ENCODE peak calls at places on chromosomes 16 and 17, in five cellular contexts. B is body of pancreas, H is GM12878, D is esophagus squamous epithelium, L is A549. V is an unnamed sample.
A peak's percentile ranks its signal among the peaks of the same experiment; 100 is the strongest.

GRCh38 chr16:14458576-14458975 is 171.5 kb downstream of the PARN start:
- DNase-seq in L (no peak), B (no peak), D (no peak), H (no peak), V (no peak)

GRCh38 chr17:46940692-46941404 is 17.9 kb downstream of the GOSR2 start:
- DNase-seq in B (peak; percentile 84), H (no peak), D (peak; percentile 17), L (peak; percentile 97), V (peak; percentile 87)

GRCh38 chr17:63601439-63602371 is 1.0 kb downstream of the TACO1 start:
- DNase-seq in B (peak; percentile 9), H (no peak), D (no peak), L (no peak), V (no peak)

GRCh38 chr17:43309505-43310329 is 75.9 kb upstream of the RNU2-1 start:
- DNase-seq in H (no peak), L (no peak), B (no peak), D (no peak), V (no peak)

GRCh38 chr16:49951568-49952195 is 73.3 kb upstream of the CNEP1R1 start:
- DNase-seq in H (no peak), D (no peak), B (no peak), L (no peak), V (no peak)

GRCh38 chr17:15501788-15502187 is 34.4 kb upstream of the CDRT4 start:
- DNase-seq in D (no peak), H (no peak), B (no peak), L (no peak), V (no peak)

GRCh38 chr17:8121531-8122390 is 2.1 kb downstream of the HES7 start:
- DNase-seq in L (peak; percentile 78), B (no peak), H (no peak), D (no peak), V (peak; percentile 59)

GRCh38 chr17:75864448-75864871 is 9.3 kb upstream of the WBP2 start:
- DNase-seq in L (no peak), B (peak; percentile 59), H (peak; percentile 77), D (no peak), V (peak; percentile 77)

GRCh38 chr17:17853811-17854527 is 17.2 kb upstream of the SREBF1 start:
- DNase-seq in B (no peak), L (no peak), H (no peak), D (no peak), V (no peak)

GRCh38 chr16:78437352-78437968 is 338.0 kb downstream of the WWOX start:
- DNase-seq in D (no peak), L (peak; percentile 38), B (peak; percentile 12), H (no peak), V (peak; percentile 43)

GRCh38 chr17:68792042-68792685 is 163.0 kb downstream of the ABCA8 start:
- DNase-seq in D (no peak), H (no peak), B (no peak), L (no peak), V (no peak)

GRCh38 chr16:50394215-50394802 is 25.5 kb upstream of the BRD7 start:
- DNase-seq in H (no peak), B (no peak), D (no peak), L (no peak), V (no peak)

GRCh38 chr17:19332371-19333131 is 30.0 kb downstream of the B9D1 start:
- DNase-seq in H (no peak), B (no peak), D (no peak), L (no peak), V (no peak)

DNA sequence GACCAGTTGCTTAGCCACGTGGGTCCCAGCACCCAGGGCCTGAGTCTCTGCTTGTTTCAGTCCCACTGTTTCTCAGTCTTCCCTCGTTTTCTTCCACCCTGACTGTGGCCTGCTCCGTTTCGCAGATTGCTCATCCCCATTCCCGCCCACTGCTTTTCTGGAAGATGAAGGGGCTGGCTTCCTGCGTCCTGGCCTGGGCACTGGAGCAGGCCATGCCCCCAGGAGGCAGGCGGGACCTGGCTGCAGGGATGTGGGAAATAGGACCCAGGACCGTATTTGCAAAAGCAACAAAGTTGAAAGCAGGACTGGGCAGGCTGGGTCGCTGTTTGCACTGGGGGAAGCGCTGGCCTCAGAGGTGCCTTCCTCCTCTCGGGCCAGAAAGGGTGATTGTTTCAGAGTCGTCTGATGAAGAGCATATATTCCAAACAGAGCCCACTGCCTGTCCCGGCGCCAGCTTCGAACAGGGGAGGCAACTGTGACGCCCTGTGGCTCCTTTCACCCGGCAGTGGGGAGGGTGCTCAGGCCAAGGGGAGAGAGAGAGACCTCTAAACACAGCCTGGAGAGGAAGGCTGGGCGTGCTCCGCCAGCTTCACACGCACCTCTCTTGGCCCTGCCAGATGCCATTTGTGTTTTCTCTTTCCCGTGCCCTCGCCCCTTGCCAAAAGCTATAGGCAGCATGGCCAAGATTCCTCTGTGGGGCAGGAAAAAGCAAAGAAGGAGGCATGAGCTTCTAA is 108.6 kb downstream of the CMIP start:
- DNase-seq in B (no peak), L (no peak), H (no peak), D (no peak), V (no peak)
- H3K27ac ChIP-seq in B (peak overlapping the region; percentile 53), L (peak overlapping the region; percentile 86), H (no peak overlapping the region), D (peak overlapping the region; percentile 74), V (no peak overlapping the region)

DNA sequence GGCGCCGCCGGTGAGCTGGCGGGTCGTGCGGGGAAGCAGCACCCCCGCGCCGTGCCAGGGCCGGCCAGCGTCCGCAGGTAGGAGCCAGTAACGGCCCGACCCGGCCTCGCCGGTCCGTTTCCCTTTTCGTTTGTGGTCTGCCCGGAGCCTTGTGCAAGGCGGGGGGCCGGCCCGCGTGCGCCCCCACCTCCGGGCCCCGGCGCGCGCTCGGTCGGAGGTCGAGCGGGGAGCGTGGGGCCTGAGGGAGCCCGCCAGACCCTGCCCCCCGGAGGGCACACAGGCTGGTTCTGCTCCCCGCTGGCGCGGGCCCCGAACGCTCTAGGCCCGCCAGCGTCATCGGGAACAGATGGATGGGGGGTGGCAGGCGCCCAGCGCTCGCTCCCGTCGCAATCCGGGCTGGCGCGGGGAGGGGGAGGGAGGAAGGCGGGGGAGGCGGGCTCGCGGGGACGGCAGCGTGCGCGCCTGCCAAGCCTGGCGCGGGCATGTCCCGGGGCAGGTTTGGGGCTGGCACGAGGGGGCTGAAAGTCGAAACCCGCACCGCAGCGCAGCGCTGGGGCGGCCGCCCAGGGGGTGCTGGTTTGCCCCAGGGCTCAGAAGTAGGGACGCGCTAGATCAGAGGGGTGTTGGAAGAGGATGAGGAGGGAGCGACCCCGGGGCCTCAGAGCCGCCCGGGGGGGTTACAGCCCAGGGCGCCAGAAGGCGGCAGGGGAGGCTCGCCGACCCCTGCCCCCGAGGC is 1.5 kb upstream of the GSE1 start:
- DNase-seq in H (no peak), L (peak; percentile 75), B (peak; percentile 92), D (no peak), V (peak; percentile 83)
- TF ChIP-seq POLR2A in H (peak; percentile 39), L (peak; percentile 18), B (peak; percentile 89), D (no peak), V (no peak)

DNA sequence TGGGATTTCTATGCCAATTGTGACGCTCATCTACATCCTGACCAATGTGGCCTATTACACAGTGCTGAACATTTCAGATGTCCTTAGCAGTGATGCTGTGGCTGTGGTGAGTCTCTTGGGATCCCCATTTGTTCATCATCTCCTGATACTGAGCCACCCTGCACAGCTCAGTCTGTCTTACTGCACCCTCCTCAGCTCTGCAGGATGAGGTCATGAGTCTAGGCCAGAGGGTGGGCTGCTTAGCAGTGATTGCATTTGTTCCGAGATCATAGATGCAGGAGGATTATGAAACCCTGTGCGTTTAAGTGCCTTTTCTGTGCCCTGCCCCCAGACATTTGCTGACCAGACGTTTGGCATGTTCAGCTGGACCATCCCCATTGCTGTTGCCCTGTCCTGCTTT is 19.5 kb downstream of the SLC7A6OS start:
- DNase-seq in D (no peak), L (no peak), H (no peak), B (no peak), V (no peak)
- H3K27ac ChIP-seq in D (peak overlapping the region; percentile 39), L (no peak overlapping the region), H (no peak overlapping the region), B (no peak overlapping the region), V (no peak overlapping the region)

DNA sequence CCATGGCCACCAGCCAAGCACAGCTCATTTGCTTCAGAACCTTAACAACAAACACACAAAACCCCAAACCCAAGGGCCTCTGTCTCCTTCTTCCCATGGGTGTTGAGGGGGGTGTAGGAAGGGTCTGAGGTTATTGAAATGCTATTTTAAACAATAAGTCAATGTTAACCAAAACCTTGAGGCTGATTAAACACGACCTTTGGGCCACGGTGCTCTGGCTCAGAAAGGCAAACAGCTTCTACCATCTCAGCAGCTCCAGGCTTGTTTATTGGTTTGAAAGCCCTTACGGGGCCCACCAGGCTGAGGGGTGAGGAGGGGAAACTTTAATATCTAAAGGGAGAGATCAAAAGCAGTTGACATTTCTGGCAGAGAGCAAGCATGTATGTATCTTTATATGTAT is 185.7 kb upstream of the IRX6 start:
- DNase-seq in D (no peak), H (no peak), B (no peak), L (no peak), V (no peak)
- TF ChIP-seq POLR2A in D (no peak), H (no peak), B (no peak), L (no peak), V (no peak)

DNA sequence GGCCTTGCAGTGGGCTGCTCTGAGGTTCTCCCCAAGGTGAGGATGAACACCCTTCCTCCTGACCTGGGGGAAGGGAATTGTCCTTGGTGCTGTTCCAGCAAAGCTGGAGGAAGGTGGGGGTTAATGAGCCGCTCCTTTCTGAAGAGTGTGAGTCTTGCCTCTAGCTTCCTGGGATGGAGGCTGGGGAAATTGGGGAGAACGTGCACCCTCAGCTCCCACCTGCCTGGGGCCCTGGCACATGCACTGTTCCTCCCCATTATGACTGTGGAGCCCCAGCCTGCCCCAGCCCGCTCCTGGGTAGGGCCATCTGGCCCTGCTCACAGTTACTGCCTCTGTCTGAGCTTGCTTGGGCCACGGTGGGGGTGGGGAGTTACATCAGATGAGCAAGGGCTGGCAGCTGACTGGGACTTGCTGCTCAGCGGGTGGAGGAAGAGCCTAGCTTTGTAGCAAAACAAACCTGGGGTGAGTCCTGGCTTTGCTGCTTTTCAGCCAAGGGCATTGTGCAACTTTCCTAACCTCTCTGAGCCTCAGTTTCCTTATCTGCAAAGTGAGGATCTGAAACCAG is 11.1 kb downstream of the TNS4 start:
- DNase-seq in H (no peak), L (no peak), D (no peak), B (peak; percentile 52), V (peak; percentile 27)
- H3K27ac ChIP-seq in H (no peak overlapping the region), L (peak overlapping the region; percentile 96), D (peak overlapping the region; percentile 91), B (peak overlapping the region; percentile 84), V (no peak overlapping the region)

V was measured in testis.